ENCODE peak calls at places on chromosomes 1 and 21, in four cellular contexts. L, X, W and D are unnamed samples.
A peak's percentile ranks its signal among the peaks of the same experiment; 100 is the strongest.

GRCh38 chr1:87000460-87000859 is 86.0 kb downstream of the HS2ST1 start:
- DNase-seq in L (no peak), X (no peak), W (no peak), D (no peak)

GRCh38 chr1:66294692-66295384 is 239.1 kb upstream of the SGIP1 start:
- DNase-seq in L (no peak), X (no peak), W (no peak), D (no peak)

GRCh38 chr1:3652538-3653285 is 396 bp downstream of the TP73 start:
- DNase-seq in L (peak; percentile 9), X (no peak), W (no peak), D (peak; percentile 75)

GRCh38 chr1:246215505-246215893 is 291.6 kb downstream of the SMYD3 start:
- DNase-seq in L (no peak), X (no peak), W (no peak), D (no peak)

GRCh38 chr21:34900376-34900775 is 148.7 kb downstream of the RUNX1 start:
- DNase-seq in L (no peak), X (no peak), W (no peak), D (no peak)

GRCh38 chr21:31731802-31732537 is at the start of gene SCAF4:
- DNase-seq in L (peak; percentile 77), X (peak; percentile 97), W (peak; percentile 28), D (peak; percentile 49)

GRCh38 chr1:82001345-82001744 is 200.6 kb downstream of the ADGRL2 start:
- DNase-seq in L (no peak), X (no peak), W (no peak), D (no peak)

GRCh38 chr1:118974641-118975040 is 13.5 kb downstream of the TBX15 start:
- DNase-seq in L (no peak), X (no peak), W (no peak), D (no peak)

GRCh38 chr1:2385606-2386280 is 5.6 kb downstream of the MORN1 start:
- DNase-seq in L (no peak), X (no peak), W (no peak), D (no peak)

GRCh38 chr1:169111472-169111871 is 5.0 kb downstream of the ATP1B1 start:
- DNase-seq in L (no peak), X (no peak), W (no peak), D (no peak)

GRCh38 chr1:10510520-10511493 is 36.1 kb downstream of the PEX14 start:
- DNase-seq in L (no peak), X (peak; percentile 90), W (peak; percentile 86), D (no peak)

GRCh38 chr1:161864577-161864976 is 98.5 kb downstream of the ATF6 start:
- DNase-seq in L (peak; percentile 5), X (no peak), W (no peak), D (no peak)

GRCh38 chr1:47710075-47711071 is 272.5 kb downstream of the FOXD2 start:
- DNase-seq in L (peak; percentile 17), X (peak; percentile 94), W (no peak), D (no peak)

GRCh38 chr1:241817331-241817792 is 30.6 kb upstream of the EXO1 start:
- DNase-seq in L (no peak), X (no peak), W (no peak), D (no peak)

GRCh38 chr1:212485895-212486590 is 53.3 kb downstream of the NENF start:
- DNase-seq in L (peak; percentile 71), X (peak; percentile 52), W (no peak), D (no peak)

GRCh38 chr1:64650411-64650810 is 94.5 kb upstream of the RAVER2 start:
- DNase-seq in L (no peak), X (no peak), W (no peak), D (no peak)

GRCh38 chr1:192747305-192747704 is 61.5 kb upstream of the RGS2 start:
- DNase-seq in L (no peak), X (no peak), W (no peak), D (no peak)

GRCh38 chr1:160548183-160548582 is 25.1 kb upstream of the SLAMF6 start:
- DNase-seq in L (no peak), X (no peak), W (peak; percentile 97), D (no peak)

GRCh38 chr1:160550572-160551034 is 27.5 kb upstream of the SLAMF6 start:
- DNase-seq in L (no peak), X (peak; percentile 37), W (no peak), D (peak; percentile 81)

GRCh38 chr1:160549665-160550006 is 26.6 kb upstream of the SLAMF6 start:
- DNase-seq in L (no peak), X (no peak), W (no peak), D (no peak)

GRCh38 chr1:160547371-160547901 is 24.4 kb upstream of the SLAMF6 start:
- DNase-seq in L (no peak), X (no peak), W (no peak), D (no peak)

DNA sequence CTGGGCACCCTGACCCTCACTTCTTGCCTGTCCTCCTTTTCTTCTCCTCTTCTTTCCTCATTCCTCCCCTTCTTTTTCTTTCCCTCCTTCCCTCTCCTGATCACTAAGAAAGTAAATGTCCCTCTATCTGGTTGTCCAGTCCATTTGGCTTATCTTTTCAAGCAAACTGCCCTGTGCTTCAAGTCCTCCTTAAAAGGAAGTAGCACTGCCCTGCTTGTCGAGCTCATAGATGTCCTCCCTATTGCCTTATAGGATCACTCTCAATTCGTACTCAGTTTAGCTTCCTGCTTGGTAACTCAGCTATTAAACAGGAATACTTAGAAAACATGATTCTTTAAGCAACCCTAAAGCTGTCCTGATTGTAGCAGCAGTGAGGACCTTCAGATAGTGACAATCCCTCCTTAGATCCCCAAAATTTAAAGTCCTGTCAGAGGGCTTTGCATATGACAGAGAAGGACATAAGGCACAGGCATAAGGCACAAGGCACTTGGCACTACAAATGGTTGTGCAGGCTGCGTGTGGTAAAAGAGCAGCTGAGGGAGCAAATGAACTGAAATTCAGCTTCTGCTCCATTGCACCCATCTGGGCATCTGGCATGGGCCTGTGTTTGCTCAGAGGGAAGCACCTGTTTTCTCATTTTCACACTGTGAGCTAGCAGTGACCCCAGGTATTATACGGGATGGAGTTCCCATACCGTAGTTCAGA is 26.1 kb upstream of the SLAMF6 start:
- DNase-seq in L (no peak), X (peak; percentile 59), W (peak; percentile 91), D (no peak)
- TF ChIP-seq HDAC2 in L (no peak), X (peak; percentile 66), W (no peak), D (no peak)

GRCh38 chr1:156638189-156638588 is 3.7 kb upstream of the BCAN start:
- DNase-seq in L (no peak), X (no peak), W (no peak), D (no peak)

GRCh38 chr1:156629825-156630449 is 10.7 kb downstream of the HAPLN2 start:
- DNase-seq in L (no peak), X (no peak), W (no peak), D (no peak)

GRCh38 chr1:156627313-156627880 is 8.2 kb downstream of the HAPLN2 start:
- DNase-seq in L (peak; percentile 58), X (peak; percentile 53), W (no peak), D (no peak)

GRCh38 chr1:156632355-156632754 is 9.6 kb upstream of the BCAN start:
- DNase-seq in L (no peak), X (no peak), W (no peak), D (no peak)
- TF ChIP-seq YY1 in L (no peak), X (no peak), W (no peak), D (no peak)

GRCh38 chr1:1110561-1110971 is 5.3 kb downstream of the C1orf159 start:
- DNase-seq in L (no peak), X (no peak), W (no peak), D (no peak)

GRCh38 chr1:1112237-1112985 is 3.5 kb downstream of the C1orf159 start:
- DNase-seq in L (no peak), X (no peak), W (no peak), D (no peak)

GRCh38 chr1:1111516-1112236 is 4.2 kb downstream of the C1orf159 start:
- DNase-seq in L (no peak), X (no peak), W (no peak), D (no peak)

GRCh38 chr1:1106510-1107221 is 9.2 kb downstream of the C1orf159 start:
- DNase-seq in L (no peak), X (no peak), W (no peak), D (no peak)

GRCh38 chr1:1109743-1110142 is 6.1 kb downstream of the C1orf159 start:
- DNase-seq in L (no peak), X (peak; percentile 92), W (no peak), D (no peak)
- TF ChIP-seq HDAC2 in L (no peak), X (peak; percentile 59), W (no peak), D (no peak)

GRCh38 chr1:163821679-163822078 is 499.9 kb downstream of the NUF2 start:
- DNase-seq in L (no peak), X (no peak), W (no peak), D (no peak)

GRCh38 chr1:163822933-163823511 is 501.3 kb downstream of the NUF2 start:
- DNase-seq in L (no peak), X (no peak), W (no peak), D (no peak)

GRCh38 chr1:163824490-163824889 is 502.7 kb downstream of the NUF2 start:
- DNase-seq in L (no peak), X (no peak), W (no peak), D (no peak)

GRCh38 chr1:163826500-163826899 is 504.7 kb downstream of the NUF2 start:
- DNase-seq in L (no peak), X (no peak), W (no peak), D (no peak)

DNA sequence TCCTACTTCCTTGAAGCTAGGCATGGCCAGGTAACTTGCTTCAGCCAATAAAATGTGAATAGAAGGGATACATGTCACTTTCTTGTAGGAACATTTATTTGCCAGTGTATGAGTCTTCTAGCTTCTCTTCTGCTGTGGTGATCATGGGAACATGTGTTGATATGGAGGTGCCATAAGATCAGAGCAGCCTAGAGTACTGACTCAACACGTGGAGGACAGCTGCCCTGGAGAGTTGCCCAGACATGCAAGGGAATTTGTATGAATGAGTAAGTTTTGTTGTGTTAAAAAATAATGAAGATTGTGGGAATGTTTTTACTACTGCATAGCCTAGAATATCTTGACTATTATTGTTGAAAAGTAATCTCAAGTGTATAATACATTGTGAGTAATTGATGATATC is 502.3 kb downstream of the NUF2 start:
- DNase-seq in L (no peak), X (no peak), W (no peak), D (no peak)
- TF ChIP-seq YY1 in L (no peak), X (no peak), W (no peak), D (no peak)